ENCODE peak calls at places on chromosomes 4 and X, in four cellular contexts. One of them, this sample, is unnamed.
A peak's percentile ranks its signal among the peaks of the same experiment; 100 is the strongest.

GRCh38 chrX:1323315-1323714 is 13.3 kb upstream of the IL3RA start:
- DNase-seq in activated T-helper 1 cell treated with anti-CD3 and anti-CD28 coated beads, Interleukin-2, amount 50 U/mL, for 16 hours: no peak
- DNase-seq in Panc1: peak; percentile 12
- DNase-seq in activated CD4-positive, alpha-beta T cell treated with anti-CD3 and anti-CD28 coated beads for 1 hour: peak; percentile 30
- DNase-seq in this sample: peak; percentile 41

GRCh38 chr4:54659213-54660144 is 1.7 kb downstream of the KIT start:
- DNase-seq in activated T-helper 1 cell treated with anti-CD3 and anti-CD28 coated beads, Interleukin-2, amount 50 U/mL, for 16 hours: no peak
- DNase-seq in Panc1: no peak
- DNase-seq in activated CD4-positive, alpha-beta T cell treated with anti-CD3 and anti-CD28 coated beads for 1 hour: no peak
- DNase-seq in this sample: no peak

GRCh38 chrX:42855262-42855661 is 77.3 kb upstream of the PPP1R2C start:
- DNase-seq in activated T-helper 1 cell treated with anti-CD3 and anti-CD28 coated beads, Interleukin-2, amount 50 U/mL, for 16 hours: no peak
- DNase-seq in Panc1: no peak
- DNase-seq in activated CD4-positive, alpha-beta T cell treated with anti-CD3 and anti-CD28 coated beads for 1 hour: no peak
- DNase-seq in this sample: no peak

GRCh38 chrX:137041329-137041728 is 7.5 kb upstream of the GPR101 start:
- DNase-seq in activated T-helper 1 cell treated with anti-CD3 and anti-CD28 coated beads, Interleukin-2, amount 50 U/mL, for 16 hours: no peak
- DNase-seq in Panc1: no peak
- DNase-seq in activated CD4-positive, alpha-beta T cell treated with anti-CD3 and anti-CD28 coated beads for 1 hour: no peak
- DNase-seq in this sample: no peak

GRCh38 chrX:3520987-3521875 is 174.8 kb upstream of the MXRA5 start:
- DNase-seq in activated T-helper 1 cell treated with anti-CD3 and anti-CD28 coated beads, Interleukin-2, amount 50 U/mL, for 16 hours: no peak
- DNase-seq in Panc1: no peak
- DNase-seq in activated CD4-positive, alpha-beta T cell treated with anti-CD3 and anti-CD28 coated beads for 1 hour: no peak
- DNase-seq in this sample: no peak

GRCh38 chrX:72392042-72392441 is 86.3 kb upstream of the CITED1 start:
- DNase-seq in activated T-helper 1 cell treated with anti-CD3 and anti-CD28 coated beads, Interleukin-2, amount 50 U/mL, for 16 hours: no peak
- DNase-seq in Panc1: no peak
- DNase-seq in activated CD4-positive, alpha-beta T cell treated with anti-CD3 and anti-CD28 coated beads for 1 hour: no peak
- DNase-seq in this sample: no peak

GRCh38 chr4:95141376-95141775 is 383.6 kb downstream of the BMPR1B start:
- DNase-seq in activated T-helper 1 cell treated with anti-CD3 and anti-CD28 coated beads, Interleukin-2, amount 50 U/mL, for 16 hours: no peak
- DNase-seq in Panc1: no peak
- DNase-seq in activated CD4-positive, alpha-beta T cell treated with anti-CD3 and anti-CD28 coated beads for 1 hour: no peak
- DNase-seq in this sample: no peak

GRCh38 chr4:154160925-154161324 is 330.7 kb downstream of the DCHS2 start:
- DNase-seq in activated T-helper 1 cell treated with anti-CD3 and anti-CD28 coated beads, Interleukin-2, amount 50 U/mL, for 16 hours: no peak
- DNase-seq in Panc1: no peak
- DNase-seq in activated CD4-positive, alpha-beta T cell treated with anti-CD3 and anti-CD28 coated beads for 1 hour: no peak
- DNase-seq in this sample: no peak

GRCh38 chr4:182318256-182318655 is 75.1 kb downstream of the TENM3 start:
- DNase-seq in activated T-helper 1 cell treated with anti-CD3 and anti-CD28 coated beads, Interleukin-2, amount 50 U/mL, for 16 hours: no peak
- DNase-seq in Panc1: no peak
- DNase-seq in activated CD4-positive, alpha-beta T cell treated with anti-CD3 and anti-CD28 coated beads for 1 hour: no peak
- DNase-seq in this sample: no peak

GRCh38 chr4:105002278-105002677 is 144.4 kb upstream of the TET2 start:
- DNase-seq in activated T-helper 1 cell treated with anti-CD3 and anti-CD28 coated beads, Interleukin-2, amount 50 U/mL, for 16 hours: no peak
- DNase-seq in Panc1: no peak
- DNase-seq in activated CD4-positive, alpha-beta T cell treated with anti-CD3 and anti-CD28 coated beads for 1 hour: no peak
- DNase-seq in this sample: no peak

GRCh38 chr4:10803944-10804343 is 119.4 kb upstream of the CLNK start:
- DNase-seq in activated T-helper 1 cell treated with anti-CD3 and anti-CD28 coated beads, Interleukin-2, amount 50 U/mL, for 16 hours: no peak
- DNase-seq in Panc1: no peak
- DNase-seq in activated CD4-positive, alpha-beta T cell treated with anti-CD3 and anti-CD28 coated beads for 1 hour: no peak
- DNase-seq in this sample: no peak

GRCh38 chr4:5371415-5372190 is 320.3 kb downstream of the STK32B start:
- DNase-seq in activated T-helper 1 cell treated with anti-CD3 and anti-CD28 coated beads, Interleukin-2, amount 50 U/mL, for 16 hours: no peak
- DNase-seq in Panc1: no peak
- DNase-seq in activated CD4-positive, alpha-beta T cell treated with anti-CD3 and anti-CD28 coated beads for 1 hour: no peak
- DNase-seq in this sample: no peak

GRCh38 chrX:2901367-2902036 is 27.6 kb downstream of the ARSD start:
- DNase-seq in activated T-helper 1 cell treated with anti-CD3 and anti-CD28 coated beads, Interleukin-2, amount 50 U/mL, for 16 hours: no peak
- DNase-seq in Panc1: no peak
- DNase-seq in activated CD4-positive, alpha-beta T cell treated with anti-CD3 and anti-CD28 coated beads for 1 hour: no peak
- DNase-seq in this sample: no peak

GRCh38 chr4:72318771-72319170 is 250.2 kb downstream of the ADAMTS3 start:
- DNase-seq in activated T-helper 1 cell treated with anti-CD3 and anti-CD28 coated beads, Interleukin-2, amount 50 U/mL, for 16 hours: no peak
- DNase-seq in Panc1: no peak
- DNase-seq in activated CD4-positive, alpha-beta T cell treated with anti-CD3 and anti-CD28 coated beads for 1 hour: no peak
- DNase-seq in this sample: no peak

GRCh38 chr4:150268444-150268843 is 190.2 kb downstream of the DCLK2 start:
- DNase-seq in activated T-helper 1 cell treated with anti-CD3 and anti-CD28 coated beads, Interleukin-2, amount 50 U/mL, for 16 hours: no peak
- DNase-seq in Panc1: no peak
- DNase-seq in activated CD4-positive, alpha-beta T cell treated with anti-CD3 and anti-CD28 coated beads for 1 hour: no peak
- DNase-seq in this sample: no peak

GRCh38 chr4:137664055-137664405 is 131.7 kb upstream of the PCDH18 start:
- DNase-seq in activated T-helper 1 cell treated with anti-CD3 and anti-CD28 coated beads, Interleukin-2, amount 50 U/mL, for 16 hours: no peak
- DNase-seq in Panc1: no peak
- DNase-seq in activated CD4-positive, alpha-beta T cell treated with anti-CD3 and anti-CD28 coated beads for 1 hour: no peak
- DNase-seq in this sample: no peak

GRCh38 chrX:22800806-22801205 is 199.0 kb upstream of the DDX53 start:
- DNase-seq in activated T-helper 1 cell treated with anti-CD3 and anti-CD28 coated beads, Interleukin-2, amount 50 U/mL, for 16 hours: no peak
- DNase-seq in Panc1: no peak
- DNase-seq in activated CD4-positive, alpha-beta T cell treated with anti-CD3 and anti-CD28 coated beads for 1 hour: no peak
- DNase-seq in this sample: no peak

GRCh38 chr4:100108869-100109268 is 81.4 kb downstream of the DDIT4L start:
- DNase-seq in activated T-helper 1 cell treated with anti-CD3 and anti-CD28 coated beads, Interleukin-2, amount 50 U/mL, for 16 hours: no peak
- DNase-seq in Panc1: no peak
- DNase-seq in activated CD4-positive, alpha-beta T cell treated with anti-CD3 and anti-CD28 coated beads for 1 hour: no peak
- DNase-seq in this sample: no peak

GRCh38 chr4:93327346-93327745 is 501.2 kb upstream of the ATOH1 start:
- DNase-seq in activated T-helper 1 cell treated with anti-CD3 and anti-CD28 coated beads, Interleukin-2, amount 50 U/mL, for 16 hours: no peak
- DNase-seq in Panc1: no peak
- DNase-seq in activated CD4-positive, alpha-beta T cell treated with anti-CD3 and anti-CD28 coated beads for 1 hour: no peak
- DNase-seq in this sample: no peak

GRCh38 chr4:8728536-8729407 is 136.2 kb downstream of the CPZ start:
- DNase-seq in activated T-helper 1 cell treated with anti-CD3 and anti-CD28 coated beads, Interleukin-2, amount 50 U/mL, for 16 hours: no peak
- DNase-seq in Panc1: no peak
- DNase-seq in activated CD4-positive, alpha-beta T cell treated with anti-CD3 and anti-CD28 coated beads for 1 hour: no peak
- DNase-seq in this sample: no peak

GRCh38 chrX:72269671-72270251 is 7.3 kb downstream of the RPS4X start:
- DNase-seq in activated T-helper 1 cell treated with anti-CD3 and anti-CD28 coated beads, Interleukin-2, amount 50 U/mL, for 16 hours: no peak
- DNase-seq in Panc1: no peak
- DNase-seq in activated CD4-positive, alpha-beta T cell treated with anti-CD3 and anti-CD28 coated beads for 1 hour: no peak
- DNase-seq in this sample: no peak

GRCh38 chr4:36242629-36243354 is 1.5 kb downstream of the ARAP2 start:
- DNase-seq in activated T-helper 1 cell treated with anti-CD3 and anti-CD28 coated beads, Interleukin-2, amount 50 U/mL, for 16 hours: no peak
- DNase-seq in Panc1: no peak
- DNase-seq in activated CD4-positive, alpha-beta T cell treated with anti-CD3 and anti-CD28 coated beads for 1 hour: no peak
- DNase-seq in this sample: no peak

GRCh38 chrX:115565888-115566287 is 4.9 kb downstream of the PLS3 start:
- DNase-seq in activated T-helper 1 cell treated with anti-CD3 and anti-CD28 coated beads, Interleukin-2, amount 50 U/mL, for 16 hours: no peak
- DNase-seq in Panc1: no peak
- DNase-seq in activated CD4-positive, alpha-beta T cell treated with anti-CD3 and anti-CD28 coated beads for 1 hour: no peak
- DNase-seq in this sample: no peak

GRCh38 chr4:89836031-89836777 is 757 bp downstream of the SNCA start:
- DNase-seq in activated T-helper 1 cell treated with anti-CD3 and anti-CD28 coated beads, Interleukin-2, amount 50 U/mL, for 16 hours: no peak
- DNase-seq in Panc1: no peak
- DNase-seq in activated CD4-positive, alpha-beta T cell treated with anti-CD3 and anti-CD28 coated beads for 1 hour: no peak
- DNase-seq in this sample: no peak

GRCh38 chr4:95061220-95061619 is 303.5 kb downstream of the BMPR1B start:
- DNase-seq in activated T-helper 1 cell treated with anti-CD3 and anti-CD28 coated beads, Interleukin-2, amount 50 U/mL, for 16 hours: no peak
- DNase-seq in Panc1: no peak
- DNase-seq in activated CD4-positive, alpha-beta T cell treated with anti-CD3 and anti-CD28 coated beads for 1 hour: no peak
- DNase-seq in this sample: no peak

GRCh38 chr4:77269505-77269904 is 112.5 kb downstream of the CCNG2 start:
- DNase-seq in activated T-helper 1 cell treated with anti-CD3 and anti-CD28 coated beads, Interleukin-2, amount 50 U/mL, for 16 hours: no peak
- DNase-seq in Panc1: no peak
- DNase-seq in activated CD4-positive, alpha-beta T cell treated with anti-CD3 and anti-CD28 coated beads for 1 hour: no peak
- DNase-seq in this sample: no peak

GRCh38 chr4:147704846-147705245 is 20.9 kb upstream of the PRMT9 start:
- DNase-seq in activated T-helper 1 cell treated with anti-CD3 and anti-CD28 coated beads, Interleukin-2, amount 50 U/mL, for 16 hours: no peak
- DNase-seq in Panc1: no peak
- DNase-seq in activated CD4-positive, alpha-beta T cell treated with anti-CD3 and anti-CD28 coated beads for 1 hour: no peak
- DNase-seq in this sample: no peak

GRCh38 chr4:6613676-6614651 is 26.5 kb upstream of the MRFAP1 start:
- DNase-seq in activated T-helper 1 cell treated with anti-CD3 and anti-CD28 coated beads, Interleukin-2, amount 50 U/mL, for 16 hours: no peak
- DNase-seq in Panc1: no peak
- DNase-seq in activated CD4-positive, alpha-beta T cell treated with anti-CD3 and anti-CD28 coated beads for 1 hour: no peak
- DNase-seq in this sample: no peak

GRCh38 chrX:45229348-45229747 is 28.7 kb upstream of the DIPK2B start:
- DNase-seq in activated T-helper 1 cell treated with anti-CD3 and anti-CD28 coated beads, Interleukin-2, amount 50 U/mL, for 16 hours: no peak
- DNase-seq in Panc1: no peak
- DNase-seq in activated CD4-positive, alpha-beta T cell treated with anti-CD3 and anti-CD28 coated beads for 1 hour: no peak
- DNase-seq in this sample: no peak

GRCh38 chr4:139530833-139531427 is 25.1 kb downstream of the SETD7 start:
- DNase-seq in activated T-helper 1 cell treated with anti-CD3 and anti-CD28 coated beads, Interleukin-2, amount 50 U/mL, for 16 hours: peak; percentile 19
- DNase-seq in Panc1: no peak
- DNase-seq in activated CD4-positive, alpha-beta T cell treated with anti-CD3 and anti-CD28 coated beads for 1 hour: peak; percentile 29
- DNase-seq in this sample: peak; percentile 27

GRCh38 chrX:74234829-74235228 is 69.2 kb upstream of the ZCCHC13 start:
- DNase-seq in activated T-helper 1 cell treated with anti-CD3 and anti-CD28 coated beads, Interleukin-2, amount 50 U/mL, for 16 hours: no peak
- DNase-seq in Panc1: no peak
- DNase-seq in activated CD4-positive, alpha-beta T cell treated with anti-CD3 and anti-CD28 coated beads for 1 hour: no peak
- DNase-seq in this sample: no peak

GRCh38 chr4:20652226-20652836 is 47.9 kb upstream of the PACRGL start:
- DNase-seq in activated T-helper 1 cell treated with anti-CD3 and anti-CD28 coated beads, Interleukin-2, amount 50 U/mL, for 16 hours: no peak
- DNase-seq in Panc1: no peak
- DNase-seq in activated CD4-positive, alpha-beta T cell treated with anti-CD3 and anti-CD28 coated beads for 1 hour: no peak
- DNase-seq in this sample: no peak

GRCh38 chrX:11703855-11704254 is 38.1 kb upstream of the ARHGAP6 start:
- DNase-seq in activated T-helper 1 cell treated with anti-CD3 and anti-CD28 coated beads, Interleukin-2, amount 50 U/mL, for 16 hours: no peak
- DNase-seq in Panc1: no peak
- DNase-seq in activated CD4-positive, alpha-beta T cell treated with anti-CD3 and anti-CD28 coated beads for 1 hour: no peak
- DNase-seq in this sample: no peak

GRCh38 chr4:8913858-8914460 is 42.3 kb upstream of the HMX1 start:
- DNase-seq in activated T-helper 1 cell treated with anti-CD3 and anti-CD28 coated beads, Interleukin-2, amount 50 U/mL, for 16 hours: no peak
- DNase-seq in Panc1: no peak
- DNase-seq in activated CD4-positive, alpha-beta T cell treated with anti-CD3 and anti-CD28 coated beads for 1 hour: no peak
- DNase-seq in this sample: no peak

This sample was measured in activated effector memory CD4-positive, alpha-beta T cell treated with Interleukin-2 at 50 U/mL for 16 hours.